ENCODE peak calls at places on chromosomes 2 and 18, in five cellular contexts. Q, N, T, F and Z are unnamed samples.

GRCh38 chr18:3088444-3088843 is 75.5 kb upstream of the LPIN2 start:
- DNase-seq in Q (no peak), N (no peak), T (no peak), F (no peak), Z (peak; percentile 6)

GRCh38 chr2:184780944-184781343 is 182.6 kb downstream of the ZNF804A start:
- DNase-seq in Q (no peak), N (no peak), T (no peak), F (no peak), Z (no peak)

GRCh38 chr2:217742276-217742675 is 260.5 kb downstream of the TNS1 start:
- DNase-seq in Q (no peak), N (no peak), T (no peak), F (no peak), Z (no peak)

GRCh38 chr2:37085731-37086147 is 1.4 kb downstream of the GPATCH11 start:
- DNase-seq in Q (no peak), N (no peak), T (no peak), F (no peak), Z (no peak)

GRCh38 chr2:31762085-31762484 is 181.3 kb upstream of the SRD5A2 start:
- DNase-seq in Q (no peak), N (no peak), T (no peak), F (no peak), Z (no peak)

GRCh38 chr2:120772261-120772660 is 36.6 kb downstream of the GLI2 start:
- DNase-seq in Q (no peak), N (no peak), T (peak; percentile 30), F (no peak), Z (no peak)

GRCh38 chr2:183248866-183249567 is 124.8 kb downstream of the NUP35 start:
- DNase-seq in Q (peak; percentile 24), N (peak; percentile 27), T (no peak), F (no peak), Z (peak; percentile 55)

GRCh38 chr18:27645929-27646328 is 460.8 kb upstream of the CHST9 start:
- DNase-seq in Q (no peak), N (no peak), T (no peak), F (no peak), Z (no peak)

GRCh38 chr2:187826023-187826422 is 271.8 kb upstream of the TFPI start:
- DNase-seq in Q (no peak), N (no peak), T (no peak), F (no peak), Z (no peak)

GRCh38 chr2:239147376-239147775 is 253.4 kb downstream of the HDAC4 start:
- DNase-seq in Q (no peak), N (no peak), T (peak; percentile 32), F (no peak), Z (no peak)

GRCh38 chr2:178008636-178009289 is 63.8 kb downstream of the PDE11A start:
- DNase-seq in Q (no peak), N (no peak), T (no peak), F (no peak), Z (peak; percentile 4)

GRCh38 chr2:23550553-23550952 is 165.6 kb downstream of the KLHL29 start:
- DNase-seq in Q (no peak), N (no peak), T (no peak), F (no peak), Z (no peak)

GRCh38 chr18:7872569-7872968 is 305.5 kb downstream of the PTPRM start:
- DNase-seq in Q (peak; percentile 71), N (no peak), T (no peak), F (no peak), Z (peak; percentile 30)

GRCh38 chr2:151553-152328 is 105.4 kb upstream of the FAM110C start:
- DNase-seq in Q (no peak), N (peak; percentile 28), T (no peak), F (no peak), Z (peak; percentile 30)

GRCh38 chr2:137964859-137965459 is 686 bp downstream of the HNMT start:
- DNase-seq in Q (no peak), N (no peak), T (no peak), F (no peak), Z (no peak)

GRCh38 chr2:122519366-122519765 is 763.9 kb downstream of the TSN start:
- DNase-seq in Q (no peak), N (peak; percentile 10), T (no peak), F (no peak), Z (no peak)

GRCh38 chr2:8551622-8552074 is 130.2 kb upstream of the ID2 start:
- DNase-seq in Q (no peak), N (no peak), T (no peak), F (no peak), Z (no peak)

DNA sequence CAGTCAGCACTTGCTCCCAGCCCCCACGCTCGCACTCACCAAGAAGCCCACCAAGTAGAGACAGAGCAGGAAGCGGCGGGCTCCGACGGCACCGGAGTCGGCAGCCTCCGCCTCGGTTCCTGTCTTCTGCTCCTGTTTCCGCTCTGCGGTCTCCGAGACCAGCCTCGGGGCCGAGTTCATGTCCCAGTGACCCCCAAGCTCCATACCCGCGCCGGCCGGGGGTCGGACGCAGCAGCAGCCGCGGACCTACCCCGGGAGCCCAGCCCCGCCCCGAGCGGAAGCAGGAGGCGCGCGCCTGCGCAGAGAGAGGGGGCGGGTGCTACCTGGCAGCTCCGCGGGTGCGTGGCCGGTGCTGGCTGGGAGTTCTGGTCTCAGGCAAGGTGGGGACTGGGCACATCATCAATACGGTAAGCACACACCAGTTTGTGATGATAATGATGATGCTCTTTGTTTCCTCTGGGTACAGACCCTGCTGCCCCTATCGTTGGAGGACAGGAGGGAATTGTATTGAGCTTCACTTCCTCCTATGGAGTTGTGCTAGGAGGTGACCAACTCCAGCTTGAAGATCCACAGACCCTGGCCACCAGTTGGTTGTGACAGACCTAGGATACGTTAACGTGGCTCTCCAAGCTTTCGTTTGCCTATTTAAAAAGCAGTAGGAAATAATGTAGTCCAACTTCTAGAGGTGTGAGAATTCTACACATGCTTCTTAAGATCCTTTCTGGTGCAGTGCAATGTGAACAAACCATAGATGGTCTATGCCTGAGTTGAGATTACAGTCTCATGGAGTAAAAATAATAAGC is 25.0 kb upstream of the TMEM182 start:
- DNase-seq in Q (peak; percentile 47), N (peak; percentile 90), T (peak; percentile 92), F (peak; percentile 94), Z (peak; percentile 80)
- TF ChIP-seq CTCF in Q (no peak), N (no peak), T (no peak), F (no peak), Z (no peak)

GRCh38 chr2:6824962-6825361 is 40.7 kb downstream of the CMPK2 start:
- DNase-seq in Q (no peak), N (no peak), T (no peak), F (no peak), Z (no peak)

GRCh38 chr2:6826081-6826913 is 39.4 kb downstream of the CMPK2 start:
- DNase-seq in Q (peak; percentile 71), N (peak; percentile 41), T (no peak), F (no peak), Z (peak; percentile 46)

GRCh38 chr2:6831229-6831628 is 34.5 kb downstream of the CMPK2 start:
- DNase-seq in Q (no peak), N (no peak), T (no peak), F (no peak), Z (no peak)

GRCh38 chr2:6827516-6828298 is 38.0 kb downstream of the CMPK2 start:
- DNase-seq in Q (no peak), N (no peak), T (no peak), F (no peak), Z (no peak)

GRCh38 chr2:6828299-6828584 is 37.5 kb downstream of the CMPK2 start:
- DNase-seq in Q (peak; percentile 16), N (peak; percentile 62), T (no peak), F (no peak), Z (no peak)
- TF ChIP-seq CTCF in Q (peak; percentile 41), N (peak; percentile 68), T (peak; percentile 49), F (peak; percentile 54), Z (no peak)

DNA sequence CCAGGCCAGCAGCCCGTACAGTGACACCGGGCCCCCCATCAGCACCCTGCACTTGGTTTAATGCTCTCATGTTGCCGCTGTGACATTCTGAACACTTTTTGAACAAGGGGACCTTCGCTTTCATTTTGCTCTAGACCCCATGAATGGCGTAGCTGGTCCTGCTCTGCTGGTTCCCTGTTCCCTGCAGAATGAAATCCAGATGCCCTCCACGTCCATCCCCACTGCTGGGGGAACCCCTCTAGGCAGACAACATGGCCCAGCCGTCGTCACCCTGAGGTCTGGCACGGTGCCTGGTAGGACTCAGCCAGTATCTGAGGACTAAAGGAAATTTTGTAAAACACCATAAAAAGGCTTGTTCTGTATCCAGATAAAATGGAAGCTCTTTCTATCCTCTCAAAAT is 128.6 kb downstream of the KCTD1 start:
- DNase-seq in Q (no peak), N (no peak), T (no peak), F (no peak), Z (no peak)
- TF ChIP-seq CTCF in Q (no peak), N (no peak), T (no peak), F (no peak), Z (no peak)

DNA sequence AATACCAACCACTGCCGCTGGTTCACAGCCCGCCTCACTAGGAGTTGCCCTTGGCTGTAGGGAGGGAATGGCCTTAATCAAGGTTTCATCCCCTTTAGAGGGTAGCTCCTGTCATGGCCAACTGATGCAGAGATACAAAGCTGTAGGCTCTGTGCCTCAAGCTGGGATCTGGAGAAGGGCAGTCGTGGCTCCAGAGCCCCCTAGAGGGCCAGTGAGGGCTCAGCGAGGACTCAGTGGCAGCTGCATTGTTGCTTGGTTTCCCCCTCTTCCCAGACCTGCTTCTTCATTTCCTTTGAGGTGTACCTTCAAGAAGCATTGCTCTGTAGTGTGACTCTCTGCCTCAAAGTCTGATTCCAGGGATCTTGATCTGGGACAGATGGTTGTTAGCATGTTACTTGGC is 302.1 kb downstream of the LPIN1 start:
- DNase-seq in Q (no peak), N (peak; percentile 56), T (no peak), F (peak; percentile 7), Z (no peak)
- TF ChIP-seq CTCF in Q (no peak), N (peak; percentile 52), T (no peak), F (peak; percentile 23), Z (no peak)